ENCODE peak calls at places on chromosome 16, in seven cellular contexts. One of them, this sample, is unnamed.

GRCh38 chr16:84465154-84465553 is 39.3 kb downstream of the MEAK7 start:
- DNase-seq in mammary epithelial cell: no peak
- DNase-seq in fibroblast of lung: no peak
- DNase-seq in foreskin fibroblast: no peak
- DNase-seq in cardiac fibroblast: no peak
- DNase-seq in endodermal cell: peak; percentile 45
- DNase-seq in transverse colon: no peak
- DNase-seq in this sample: no peak

GRCh38 chr16:4318171-4318910 is 2.5 kb downstream of the GLIS2 start:
- DNase-seq in cardiac fibroblast: peak; percentile 36
- DNase-seq in transverse colon: no peak
- DNase-seq in endodermal cell: no peak
- DNase-seq in foreskin fibroblast: no peak
- DNase-seq in mammary epithelial cell: no peak
- DNase-seq in fibroblast of lung: no peak
- DNase-seq in this sample: no peak

GRCh38 chr16:82748026-82748425 is 121.3 kb downstream of the CDH13 start:
- DNase-seq in fibroblast of lung: peak; percentile 91
- DNase-seq in mammary epithelial cell: peak; percentile 16
- DNase-seq in transverse colon: no peak
- DNase-seq in foreskin fibroblast: peak; percentile 67
- DNase-seq in endodermal cell: no peak
- DNase-seq in cardiac fibroblast: peak; percentile 94
- DNase-seq in this sample: peak; percentile 72

GRCh38 chr16:10081201-10081940 is 100.9 kb downstream of the GRIN2A start:
- DNase-seq in endodermal cell: no peak
- DNase-seq in transverse colon: no peak
- DNase-seq in cardiac fibroblast: no peak
- DNase-seq in fibroblast of lung: no peak
- DNase-seq in mammary epithelial cell: no peak
- DNase-seq in foreskin fibroblast: no peak
- DNase-seq in this sample: no peak

GRCh38 chr16:16084874-16085273 is 135.5 kb downstream of the ABCC1 start:
- DNase-seq in cardiac fibroblast: no peak
- DNase-seq in foreskin fibroblast: no peak
- DNase-seq in fibroblast of lung: no peak
- DNase-seq in transverse colon: no peak
- DNase-seq in endodermal cell: no peak
- DNase-seq in mammary epithelial cell: no peak
- DNase-seq in this sample: no peak

GRCh38 chr16:50593410-50594139 is 45.4 kb downstream of the NKD1 start:
- DNase-seq in mammary epithelial cell: no peak
- DNase-seq in cardiac fibroblast: peak; percentile 56
- DNase-seq in fibroblast of lung: peak; percentile 36
- DNase-seq in transverse colon: no peak
- DNase-seq in foreskin fibroblast: no peak
- DNase-seq in endodermal cell: peak; percentile 88
- DNase-seq in this sample: peak; percentile 17

GRCh38 chr16:67396159-67396774 is 3.0 kb upstream of the TPPP3 start:
- DNase-seq in mammary epithelial cell: peak; percentile 90
- DNase-seq in foreskin fibroblast: peak; percentile 72
- DNase-seq in endodermal cell: peak; percentile 94
- DNase-seq in transverse colon: peak; percentile 92
- DNase-seq in fibroblast of lung: peak; percentile 79
- DNase-seq in cardiac fibroblast: peak; percentile 68
- DNase-seq in this sample: peak; percentile 58

GRCh38 chr16:80441935-80442334 is 98.9 kb upstream of the DYNLRB2 start:
- DNase-seq in transverse colon: no peak
- DNase-seq in fibroblast of lung: no peak
- DNase-seq in cardiac fibroblast: no peak
- DNase-seq in foreskin fibroblast: no peak
- DNase-seq in mammary epithelial cell: no peak
- DNase-seq in endodermal cell: no peak
- DNase-seq in this sample: no peak

GRCh38 chr16:13919330-13919682 is 648 bp upstream of the ERCC4 start:
- DNase-seq in endodermal cell: no peak
- DNase-seq in fibroblast of lung: peak; percentile 70
- DNase-seq in foreskin fibroblast: peak; percentile 46
- DNase-seq in transverse colon: no peak
- DNase-seq in mammary epithelial cell: peak; percentile 45
- DNase-seq in cardiac fibroblast: peak; percentile 77
- DNase-seq in this sample: peak; percentile 64

GRCh38 chr16:66618588-66618987 is 14.1 kb downstream of the CMTM3 start:
- DNase-seq in endodermal cell: no peak
- DNase-seq in cardiac fibroblast: peak; percentile 84
- DNase-seq in mammary epithelial cell: peak; percentile 96
- DNase-seq in fibroblast of lung: peak; percentile 94
- DNase-seq in transverse colon: no peak
- DNase-seq in foreskin fibroblast: peak; percentile 95
- DNase-seq in this sample: peak; percentile 97

GRCh38 chr16:63617047-63617989 is 1504.5 kb downstream of the CDH11 start:
- DNase-seq in foreskin fibroblast: no peak
- DNase-seq in endodermal cell: no peak
- DNase-seq in mammary epithelial cell: no peak
- DNase-seq in fibroblast of lung: no peak
- DNase-seq in transverse colon: no peak
- DNase-seq in cardiac fibroblast: peak; percentile 4
- DNase-seq in this sample: no peak

GRCh38 chr16:30526137-30526822 is at the start of gene ZNF768:
- DNase-seq in endodermal cell: peak; percentile 87
- DNase-seq in foreskin fibroblast: no peak
- DNase-seq in mammary epithelial cell: peak; percentile 12
- DNase-seq in fibroblast of lung: peak; percentile 9
- DNase-seq in cardiac fibroblast: peak; percentile 26
- DNase-seq in transverse colon: peak; percentile 46
- DNase-seq in this sample: peak; percentile 30

GRCh38 chr16:24671455-24671954 is 57.9 kb upstream of the TNRC6A start:
- DNase-seq in transverse colon: no peak
- DNase-seq in endodermal cell: no peak
- DNase-seq in cardiac fibroblast: no peak
- DNase-seq in fibroblast of lung: no peak
- DNase-seq in foreskin fibroblast: no peak
- DNase-seq in mammary epithelial cell: no peak
- DNase-seq in this sample: no peak

GRCh38 chr16:67311607-67312449 is 14.7 kb downstream of the KCTD19 start:
- DNase-seq in transverse colon: no peak
- DNase-seq in fibroblast of lung: peak; percentile 99
- DNase-seq in endodermal cell: no peak
- DNase-seq in cardiac fibroblast: peak; percentile 97
- DNase-seq in mammary epithelial cell: peak; percentile 100
- DNase-seq in foreskin fibroblast: peak; percentile 99
- DNase-seq in this sample: peak; percentile 99

GRCh38 chr16:80463776-80464175 is 77.0 kb upstream of the DYNLRB2 start:
- DNase-seq in transverse colon: no peak
- DNase-seq in cardiac fibroblast: no peak
- DNase-seq in endodermal cell: no peak
- DNase-seq in foreskin fibroblast: no peak
- DNase-seq in fibroblast of lung: no peak
- DNase-seq in mammary epithelial cell: no peak
- DNase-seq in this sample: no peak

GRCh38 chr16:2752850-2753522 is 548 bp downstream of the SRRM2 start:
- DNase-seq in fibroblast of lung: peak; percentile 85
- DNase-seq in mammary epithelial cell: peak; percentile 76
- DNase-seq in transverse colon: peak; percentile 87
- DNase-seq in cardiac fibroblast: peak; percentile 86
- DNase-seq in foreskin fibroblast: peak; percentile 78
- DNase-seq in endodermal cell: no peak
- DNase-seq in this sample: peak; percentile 79

GRCh38 chr16:4494746-4495490 is 18.7 kb downstream of the HMOX2 start:
- DNase-seq in endodermal cell: no peak
- DNase-seq in fibroblast of lung: peak; percentile 72
- DNase-seq in mammary epithelial cell: peak; percentile 78
- DNase-seq in foreskin fibroblast: peak; percentile 77
- DNase-seq in cardiac fibroblast: peak; percentile 62
- DNase-seq in transverse colon: no peak
- DNase-seq in this sample: peak; percentile 80

GRCh38 chr16:89961920-89962319 is 13.4 kb downstream of the DEF8 start:
- DNase-seq in cardiac fibroblast: no peak
- DNase-seq in endodermal cell: no peak
- DNase-seq in mammary epithelial cell: no peak
- DNase-seq in foreskin fibroblast: no peak
- DNase-seq in transverse colon: no peak
- DNase-seq in fibroblast of lung: no peak
- DNase-seq in this sample: no peak

GRCh38 chr16:67525176-67525860 is 3.3 kb upstream of the RIPOR1 start:
- DNase-seq in fibroblast of lung: no peak
- DNase-seq in mammary epithelial cell: peak; percentile 43
- DNase-seq in endodermal cell: no peak
- DNase-seq in foreskin fibroblast: no peak
- DNase-seq in cardiac fibroblast: no peak
- DNase-seq in transverse colon: no peak
- DNase-seq in this sample: peak; percentile 67

GRCh38 chr16:81473561-81473960 is 29.0 kb downstream of the CMIP start:
- DNase-seq in transverse colon: no peak
- DNase-seq in mammary epithelial cell: no peak
- DNase-seq in cardiac fibroblast: peak; percentile 72
- DNase-seq in foreskin fibroblast: no peak
- DNase-seq in fibroblast of lung: peak; percentile 75
- DNase-seq in endodermal cell: no peak
- DNase-seq in this sample: peak; percentile 71

GRCh38 chr16:55480228-55480655 is 1.2 kb downstream of the MMP2 start:
- DNase-seq in endodermal cell: peak; percentile 80
- DNase-seq in fibroblast of lung: peak; percentile 95
- DNase-seq in transverse colon: peak; percentile 71
- DNase-seq in foreskin fibroblast: peak; percentile 94
- DNase-seq in mammary epithelial cell: peak; percentile 59
- DNase-seq in cardiac fibroblast: peak; percentile 97
- DNase-seq in this sample: peak; percentile 93

GRCh38 chr16:67395458-67396158 is 2.3 kb upstream of the TPPP3 start:
- DNase-seq in endodermal cell: no peak
- DNase-seq in mammary epithelial cell: peak; percentile 57
- DNase-seq in foreskin fibroblast: no peak
- DNase-seq in transverse colon: no peak
- DNase-seq in fibroblast of lung: no peak
- DNase-seq in cardiac fibroblast: no peak
- DNase-seq in this sample: no peak

GRCh38 chr16:2008631-2009301 is 855 bp downstream of the ZNF598 start:
- DNase-seq in cardiac fibroblast: peak; percentile 53
- DNase-seq in fibroblast of lung: peak; percentile 59
- DNase-seq in transverse colon: no peak
- DNase-seq in endodermal cell: no peak
- DNase-seq in mammary epithelial cell: no peak
- DNase-seq in foreskin fibroblast: peak; percentile 46
- DNase-seq in this sample: peak; percentile 57

GRCh38 chr16:54706406-54706805 is 224.3 kb upstream of the IRX5 start:
- DNase-seq in mammary epithelial cell: no peak
- DNase-seq in fibroblast of lung: no peak
- DNase-seq in foreskin fibroblast: no peak
- DNase-seq in endodermal cell: no peak
- DNase-seq in transverse colon: no peak
- DNase-seq in cardiac fibroblast: no peak
- DNase-seq in this sample: no peak

GRCh38 chr16:34078697-34079096 is 619.3 kb downstream of the TP53TG3F start:
- DNase-seq in foreskin fibroblast: peak; percentile 0
- DNase-seq in endodermal cell: no peak
- DNase-seq in fibroblast of lung: peak; percentile 27
- DNase-seq in transverse colon: no peak
- DNase-seq in cardiac fibroblast: peak; percentile 37
- DNase-seq in mammary epithelial cell: peak; percentile 38
- DNase-seq in this sample: peak; percentile 3

GRCh38 chr16:83393196-83393981 is 414.4 kb upstream of the HSBP1 start:
- DNase-seq in cardiac fibroblast: peak; percentile 19
- DNase-seq in fibroblast of lung: no peak
- DNase-seq in endodermal cell: no peak
- DNase-seq in foreskin fibroblast: peak; percentile 19
- DNase-seq in mammary epithelial cell: no peak
- DNase-seq in transverse colon: no peak
- DNase-seq in this sample: peak; percentile 39

DNA sequence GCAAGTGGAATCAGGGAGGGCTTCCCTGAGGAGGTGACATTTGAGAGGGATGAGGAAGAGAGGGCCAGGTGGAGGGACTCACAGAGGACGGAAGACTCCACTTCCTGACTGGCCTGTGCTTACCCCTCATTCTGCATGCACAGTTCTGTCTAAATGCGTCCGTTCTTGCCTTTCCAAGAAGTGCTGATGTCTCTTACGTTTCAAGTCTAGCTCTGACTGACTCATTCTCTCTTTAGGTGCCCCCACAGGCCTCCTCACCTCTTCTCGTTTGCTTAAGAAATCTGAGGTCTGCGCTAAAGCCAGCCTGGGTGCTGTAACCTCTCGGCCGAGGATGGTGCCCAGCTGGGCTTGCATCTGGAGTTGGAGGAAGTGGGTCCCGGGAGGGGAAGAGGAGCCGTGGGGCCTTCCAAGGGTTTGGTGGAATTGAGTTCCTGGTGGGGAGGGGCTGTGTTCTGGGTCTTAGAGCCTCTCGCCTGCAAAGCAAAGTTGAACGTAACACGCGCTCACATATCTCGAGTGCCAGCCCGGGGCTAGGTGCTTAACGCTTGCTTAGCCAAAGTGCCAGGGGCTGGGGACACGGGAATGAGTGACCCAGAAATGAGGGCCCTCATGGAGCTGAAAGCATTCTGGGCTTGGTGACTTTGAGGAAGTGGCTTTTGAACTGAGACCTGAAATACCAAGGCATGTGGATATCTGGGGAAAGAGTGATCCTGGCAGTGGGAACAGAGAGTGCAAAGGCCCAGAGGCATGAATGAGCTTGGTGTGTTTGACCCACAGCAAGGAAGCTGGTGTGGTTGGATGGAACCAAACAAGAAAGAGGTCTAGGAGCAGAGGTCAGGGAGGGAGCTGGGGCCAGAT is 4.9 kb downstream of the IL4R start:
- DNase-seq in fibroblast of lung: peak; percentile 60
- DNase-seq in endodermal cell: peak; percentile 55
- DNase-seq in transverse colon: peak; percentile 48
- DNase-seq in foreskin fibroblast: no peak
- DNase-seq in cardiac fibroblast: peak; percentile 59
- DNase-seq in mammary epithelial cell: peak; percentile 96
- DNase-seq in this sample: peak; percentile 94
- H3K4me3 ChIP-seq in fibroblast of lung: no peak overlapping the region
- H3K4me3 ChIP-seq in endodermal cell: no peak overlapping the region
- H3K4me3 ChIP-seq in transverse colon: no peak overlapping the region
- H3K4me3 ChIP-seq in foreskin fibroblast: no peak overlapping the region
- H3K4me3 ChIP-seq in cardiac fibroblast: no peak overlapping the region
- H3K4me3 ChIP-seq in mammary epithelial cell: peak overlapping the region; percentile 21
- H3K4me3 ChIP-seq in this sample: no peak overlapping the region

GRCh38 chr16:88697831-88698693 is 8.1 kb downstream of the RNF166 start:
- DNase-seq in fibroblast of lung: no peak
- DNase-seq in cardiac fibroblast: no peak
- DNase-seq in foreskin fibroblast: no peak
- DNase-seq in transverse colon: no peak
- DNase-seq in mammary epithelial cell: no peak
- DNase-seq in endodermal cell: peak; percentile 76
- DNase-seq in this sample: no peak
- TF ChIP-seq CTCF in fibroblast of lung: peak; percentile 17
- TF ChIP-seq CTCF in cardiac fibroblast: peak; percentile 19
- TF ChIP-seq CTCF in foreskin fibroblast: peak; percentile 22
- TF ChIP-seq CTCF in transverse colon: no peak
- TF ChIP-seq CTCF in mammary epithelial cell: peak; percentile 52
- TF ChIP-seq CTCF in endodermal cell: peak; percentile 77
- TF ChIP-seq CTCF in this sample: peak; percentile 44

GRCh38 chr16:70579648-70580630 is 56.3 kb downstream of the SF3B3 start:
- DNase-seq in foreskin fibroblast: no peak
- DNase-seq in cardiac fibroblast: no peak
- DNase-seq in transverse colon: peak; percentile 51
- DNase-seq in mammary epithelial cell: no peak
- DNase-seq in fibroblast of lung: no peak
- DNase-seq in endodermal cell: peak; percentile 68
- DNase-seq in this sample: no peak
- H3K4me3 ChIP-seq in foreskin fibroblast: no peak overlapping the region
- H3K4me3 ChIP-seq in cardiac fibroblast: no peak overlapping the region
- H3K4me3 ChIP-seq in transverse colon: no peak overlapping the region
- H3K4me3 ChIP-seq in mammary epithelial cell: no peak overlapping the region
- H3K4me3 ChIP-seq in fibroblast of lung: no peak overlapping the region
- H3K4me3 ChIP-seq in endodermal cell: no peak overlapping the region
- H3K4me3 ChIP-seq in this sample: no peak overlapping the region

GRCh38 chr16:56852401-56852730 is 12.6 kb upstream of the SLC12A3 start:
- DNase-seq in cardiac fibroblast: no peak
- DNase-seq in fibroblast of lung: no peak
- DNase-seq in foreskin fibroblast: no peak
- DNase-seq in transverse colon: no peak
- DNase-seq in endodermal cell: no peak
- DNase-seq in mammary epithelial cell: no peak
- DNase-seq in this sample: no peak
- TF ChIP-seq CTCF in cardiac fibroblast: no peak
- TF ChIP-seq CTCF in fibroblast of lung: no peak
- TF ChIP-seq CTCF in foreskin fibroblast: no peak
- TF ChIP-seq CTCF in transverse colon: no peak
- TF ChIP-seq CTCF in endodermal cell: no peak
- TF ChIP-seq CTCF in mammary epithelial cell: no peak
- TF ChIP-seq CTCF in this sample: no peak

This sample was measured in choroid plexus epithelial cell.